ENCODE peak calls at places on chromosome 1, in five cellular contexts. R is stimulated activated CD4-positive, alpha-beta T cell treated with anti-CD3 and anti-CD28 coated beads, Interleukin-2, amount 100 ng/mL, for 48 hours; M is H9; N is left colon; O is H54. F is an unnamed sample.

GRCh38 chr1:55474168-55474786 is 259.1 kb upstream of the USP24 start:
- DNase-seq in M (no peak), O (no peak), R (no peak), N (no peak), F (no peak)

GRCh38 chr1:1336931-1337792 is 6.1 kb downstream of the TAS1R3 start:
- DNase-seq in R (no peak), O (no peak), N (no peak), M (no peak), F (no peak)

GRCh38 chr1:168405931-168406330 is 125.3 kb downstream of the TBX19 start:
- DNase-seq in M (no peak), O (no peak), R (no peak), N (no peak), F (no peak)

GRCh38 chr1:111990878-111991760 is 1.7 kb upstream of the KCND3 start:
- DNase-seq in R (no peak), N (peak), O (peak), M (peak), F (no peak)

GRCh38 chr1:59643526-59643925 is 171.2 kb upstream of the HOOK1 start:
- DNase-seq in O (no peak), N (no peak), R (no peak), M (no peak), F (no peak)

GRCh38 chr1:206449566-206449965 is 20.7 kb upstream of the IKBKE start:
- DNase-seq in N (no peak), R (no peak), O (no peak), M (no peak), F (no peak)

GRCh38 chr1:27427329-27427728 is 34.9 kb downstream of the GPR3 start:
- DNase-seq in N (no peak), R (no peak), O (no peak), M (no peak), F (no peak)

GRCh38 chr1:166090244-166090643 is 76.6 kb downstream of the FAM78B start:
- DNase-seq in R (no peak), M (no peak), N (no peak), O (no peak), F (no peak)

GRCh38 chr1:39671793-39672550 is at the start of gene NT5C1A:
- DNase-seq in R (no peak), N (no peak), O (no peak), M (peak), F (no peak)

GRCh38 chr1:97540346-97540888 is 380.4 kb downstream of the DPYD start:
- DNase-seq in N (no peak), O (no peak), M (no peak), R (no peak), F (no peak)

GRCh38 chr1:84757301-84757700 is 67.0 kb upstream of the SSX2IP start:
- DNase-seq in M (no peak), N (no peak), O (no peak), R (no peak), F (no peak)

GRCh38 chr1:244242446-244242845 is 191.4 kb downstream of the ZBTB18 start:
- DNase-seq in N (no peak), O (no peak), R (no peak), M (no peak), F (no peak)

GRCh38 chr1:23959461-23960290 is at the start of gene PNRC2:
- DNase-seq in M (peak), O (peak), R (peak), N (peak), F (peak)